ENCODE peak calls at places on chromosomes 13 and 19, in ten cellular contexts. X is CD8-positive, alpha-beta memory T cell; P is brain microvascular endothelial cell; H is foreskin fibroblast; W is ACHN; M is NCI-H2171; Y is C1 segment of cervical spinal cord; A is stimulated activated CD8-positive, alpha-beta memory T cell treated with anti-CD3 and anti-CD28 coated beads, Interleukin-15, amount 100 ng/mL, for 1 hour; N is endodermal cell; Q is uterus. V is an unnamed sample.
A peak's percentile ranks its signal among the peaks of the same experiment; 100 is the strongest.

GRCh38 chr19:10135551-10136334 is 16.0 kb upstream of the EIF3G start:
- DNase-seq in N (no peak), P (no peak), Q (no peak), Y (no peak), H (no peak), M (no peak), A (no peak), W (no peak), X (no peak), V (no peak)

GRCh38 chr19:4591296-4591695 is 31.8 kb upstream of the SEMA6B start:
- DNase-seq in H (no peak), W (no peak), Q (no peak), Y (no peak), M (no peak), X (no peak), A (no peak), P (no peak), N (no peak), V (no peak)

GRCh38 chr19:18650468-18651001 is 13.7 kb downstream of the KLHL26 start:
- DNase-seq in A (no peak), Y (no peak), N (peak; percentile 66), P (peak; percentile 85), M (no peak), H (peak; percentile 71), X (no peak), Q (peak; percentile 85), W (no peak), V (no peak)

GRCh38 chr13:77047649-77048343 is 20.8 kb upstream of the FBXL3 start:
- DNase-seq in P (no peak), X (no peak), Q (no peak), W (no peak), N (peak; percentile 82), M (no peak), Y (no peak), H (no peak), A (no peak), V (no peak)

GRCh38 chr19:58569943-58570670 is 3.0 kb downstream of the MZF1 start:
- DNase-seq in X (no peak), W (no peak), P (no peak), N (no peak), M (no peak), H (no peak), Y (no peak), A (no peak), Q (peak; percentile 14), V (no peak)

GRCh38 chr13:32045963-32046785 is 14.6 kb downstream of the FRY start:
- DNase-seq in X (no peak), A (no peak), H (no peak), N (no peak), P (peak; percentile 24), M (peak; percentile 44), W (no peak), Q (no peak), Y (no peak), V (peak; percentile 35)

GRCh38 chr13:52780092-52780491 is 40.5 kb upstream of the CNMD start:
- DNase-seq in A (no peak), M (no peak), Q (no peak), X (no peak), H (no peak), Y (no peak), N (no peak), P (no peak), W (no peak), V (no peak)

GRCh38 chr19:40754611-40755247 is 3.7 kb downstream of the SNRPA start:
- DNase-seq in P (no peak), H (no peak), X (no peak), M (no peak), N (no peak), Y (no peak), A (no peak), Q (no peak), W (no peak), V (no peak)

GRCh38 chr13:27359203-27359821 is 65.1 kb upstream of the GTF3A start:
- DNase-seq in A (peak; percentile 30), X (peak; percentile 62), H (peak; percentile 54), W (peak; percentile 52), M (no peak), Y (peak; percentile 53), Q (peak; percentile 67), N (peak; percentile 89), P (peak; percentile 64), V (no peak)

GRCh38 chr13:24931450-24932217 is 164.3 kb upstream of the PABPC3 start:
- DNase-seq in Q (no peak), A (no peak), X (no peak), W (no peak), M (no peak), Y (no peak), N (peak; percentile 65), H (no peak), P (no peak), V (no peak)

GRCh38 chr19:35513231-35513974 is at the start of gene DMKN:
- DNase-seq in Q (no peak), P (peak; percentile 24), H (peak; percentile 83), N (peak; percentile 86), X (no peak), A (no peak), Y (no peak), M (no peak), W (no peak), V (no peak)

GRCh38 chr19:57947088-57947418 is 453 bp downstream of the ZNF256 start:
- DNase-seq in Y (no peak), Q (no peak), X (no peak), W (no peak), H (no peak), N (no peak), A (no peak), P (no peak), M (no peak), V (no peak)

GRCh38 chr13:106917673-106918652 is 350.0 kb upstream of the ARGLU1 start:
- DNase-seq in X (peak; percentile 55), H (peak; percentile 62), P (peak; percentile 76), W (peak; percentile 61), Q (peak; percentile 74), N (peak; percentile 94), M (peak; percentile 58), A (peak; percentile 21), Y (peak; percentile 76), V (peak; percentile 4)

GRCh38 chr13:42071667-42072419 is 23.4 kb downstream of the DGKH start:
- DNase-seq in Y (no peak), Q (no peak), H (no peak), W (no peak), A (no peak), P (peak; percentile 68), M (no peak), N (no peak), X (no peak), V (no peak)

GRCh38 chr13:113836917-113837553 is 26.8 kb downstream of the GAS6 start:
- DNase-seq in Q (peak; percentile 79), M (peak; percentile 54), Y (peak; percentile 51), X (no peak), H (peak; percentile 86), P (peak; percentile 81), N (no peak), A (no peak), W (peak; percentile 60), V (no peak)

GRCh38 chr13:102769679-102770078 is 3.9 kb downstream of the TEX30 start:
- DNase-seq in Q (no peak), Y (no peak), H (no peak), X (no peak), N (no peak), P (no peak), A (no peak), M (no peak), W (no peak), V (no peak)

GRCh38 chr13:113856716-113857065 is 7.2 kb downstream of the GAS6 start:
- DNase-seq in Q (peak; percentile 30), P (no peak), X (no peak), A (no peak), W (peak; percentile 49), H (peak; percentile 69), Y (no peak), N (peak; percentile 39), M (no peak), V (no peak)

GRCh38 chr13:70994204-70994603 is 872.8 kb downstream of the DACH1 start:
- DNase-seq in A (no peak), X (no peak), Y (no peak), W (no peak), Q (no peak), H (no peak), N (no peak), M (no peak), P (no peak), V (no peak)

GRCh38 chr19:19232231-19232630 is 20.5 kb downstream of the NCAN start:
- DNase-seq in M (peak; percentile 52), H (no peak), Q (no peak), A (no peak), W (no peak), N (no peak), P (no peak), X (no peak), Y (no peak), V (no peak)

GRCh38 chr19:49758292-49758691 is 4.8 kb downstream of the TSKS start:
- DNase-seq in H (peak; percentile 65), A (no peak), M (no peak), Q (no peak), X (no peak), N (peak; percentile 57), Y (no peak), P (peak; percentile 62), W (no peak), V (no peak)

GRCh38 chr13:24625324-24625723 is 54.9 kb upstream of the ATP12A start:
- DNase-seq in W (no peak), N (no peak), Y (no peak), P (no peak), X (no peak), Q (no peak), A (no peak), H (no peak), M (no peak), V (no peak)

GRCh38 chr19:29841559-29842367 is 30.0 kb downstream of the CCNE1 start:
- DNase-seq in Q (no peak), X (no peak), M (no peak), W (peak; percentile 47), H (peak; percentile 37), Y (no peak), N (peak; percentile 82), A (no peak), P (peak; percentile 47), V (no peak)

GRCh38 chr13:95233026-95233635 is 68.1 kb downstream of the ABCC4 start:
- DNase-seq in M (peak; percentile 35), P (no peak), N (no peak), X (no peak), Y (no peak), A (no peak), H (no peak), W (no peak), Q (no peak), V (no peak)

GRCh38 chr13:42354246-42355117 is 82.5 kb downstream of the AKAP11 start:
- DNase-seq in Y (no peak), W (no peak), M (no peak), N (no peak), Q (no peak), X (peak; percentile 59), P (peak; percentile 79), H (no peak), A (peak; percentile 15), V (no peak)

GRCh38 chr19:41298327-41298964 is 11.5 kb upstream of the CCDC97 start:
- DNase-seq in Q (peak; percentile 46), P (peak; percentile 91), M (no peak), W (peak; percentile 24), H (peak; percentile 47), X (peak; percentile 78), N (no peak), A (no peak), Y (peak; percentile 3), V (no peak)

GRCh38 chr19:3186377-3186688 is 603 bp downstream of the NCLN start:
- DNase-seq in H (peak; percentile 4), P (no peak), X (no peak), Q (no peak), W (no peak), A (no peak), M (no peak), Y (no peak), N (peak; percentile 66), V (no peak)